ENCODE peak calls at places on chromosomes 2 and 18, in ten cellular contexts. X is heart left ventricle, B is ascending aorta, I is fibroblast of lung, Q is SK-N-SH, N is cardiac muscle cell, M is tibial artery, Y is left lung, Z is Panc1, H is adrenal gland. G is an unnamed sample.

GRCh38 chr2:61620244-61621159 is 82.3 kb upstream of the XPO1 start:
- DNase-seq in Z (peak; percentile 50), B (no peak), M (no peak), H (peak; percentile 18), I (peak; percentile 93), N (peak; percentile 74), X (no peak), Y (no peak), Q (no peak), G (no peak)

GRCh38 chr2:72925328-72925943 is 8.1 kb downstream of the EMX1 start:
- DNase-seq in Z (no peak), B (no peak), Q (peak; percentile 51), Y (no peak), X (no peak), I (no peak), M (no peak), N (no peak), H (peak; percentile 4), G (no peak)

GRCh38 chr2:128076461-128077106 is 14.4 kb upstream of the UGGT1 start:
- DNase-seq in M (no peak), H (no peak), Y (no peak), B (no peak), N (no peak), Z (no peak), X (no peak), I (no peak), Q (no peak), G (no peak)

GRCh38 chr18:10023853-10024638 is 110.2 kb downstream of the VAPA start:
- DNase-seq in Q (no peak), X (no peak), Z (no peak), H (no peak), N (no peak), M (no peak), I (no peak), Y (peak; percentile 62), B (no peak), G (no peak)

GRCh38 chr18:2104620-2105462 is 466.5 kb downstream of the METTL4 start:
- DNase-seq in N (peak; percentile 73), I (peak; percentile 20), M (no peak), X (peak; percentile 30), B (no peak), Q (peak; percentile 62), Z (peak; percentile 27), H (peak; percentile 23), Y (peak; percentile 44), G (no peak)

GRCh38 chr2:162007447-162008040 is 66.5 kb downstream of the DPP4 start:
- DNase-seq in M (no peak), Y (no peak), X (no peak), Z (no peak), Q (no peak), I (no peak), H (no peak), N (peak; percentile 45), B (no peak), G (no peak)

GRCh38 chr2:85470850-85471800 is 52.6 kb downstream of the SH2D6 start:
- DNase-seq in H (no peak), B (no peak), M (no peak), Z (no peak), X (no peak), Q (peak; percentile 42), Y (no peak), I (no peak), N (no peak), G (no peak)

GRCh38 chr18:7760967-7761946 is 194.1 kb downstream of the PTPRM start:
- DNase-seq in M (no peak), Z (no peak), B (no peak), H (no peak), X (no peak), Q (no peak), N (peak; percentile 81), I (peak; percentile 86), Y (no peak), G (no peak)

GRCh38 chr18:45957100-45957499 is 10.0 kb downstream of the EPG5 start:
- DNase-seq in M (no peak), B (no peak), Y (no peak), H (no peak), X (no peak), Z (no peak), Q (no peak), I (peak; percentile 83), N (peak; percentile 45), G (no peak)

GRCh38 chr2:26464390-26465265 is 13.3 kb downstream of the OTOF start:
- DNase-seq in B (no peak), N (no peak), I (no peak), Q (peak; percentile 26), Y (peak; percentile 16), H (peak; percentile 15), M (no peak), X (peak; percentile 17), Z (no peak), G (no peak)

GRCh38 chr2:240579771-240580614 is 6.5 kb upstream of the CAPN10 start:
- DNase-seq in Y (peak; percentile 80), M (peak; percentile 64), Z (no peak), B (peak; percentile 86), H (peak; percentile 93), N (peak; percentile 94), I (peak; percentile 84), X (peak; percentile 77), Q (no peak), G (no peak)

GRCh38 chr2:98519851-98520250 is 75.2 kb downstream of the INPP4A start:
- DNase-seq in Y (no peak), X (no peak), Z (no peak), B (no peak), M (no peak), I (no peak), N (no peak), H (no peak), Q (no peak), G (no peak)

GRCh38 chr2:98519156-98519555 is 74.5 kb downstream of the INPP4A start:
- DNase-seq in H (peak; percentile 50), N (no peak), Q (no peak), Z (no peak), B (no peak), M (no peak), Y (no peak), X (no peak), I (peak; percentile 52), G (no peak)

GRCh38 chr2:98517636-98518035 is 73.0 kb downstream of the INPP4A start:
- DNase-seq in B (no peak), N (no peak), Y (no peak), M (no peak), Z (no peak), Q (no peak), I (no peak), H (no peak), X (no peak), G (no peak)

GRCh38 chr2:98515571-98515927 is 70.9 kb downstream of the INPP4A start:
- DNase-seq in Y (no peak), I (no peak), N (no peak), B (no peak), H (no peak), X (no peak), Z (no peak), Q (no peak), M (no peak), G (no peak)

DNA sequence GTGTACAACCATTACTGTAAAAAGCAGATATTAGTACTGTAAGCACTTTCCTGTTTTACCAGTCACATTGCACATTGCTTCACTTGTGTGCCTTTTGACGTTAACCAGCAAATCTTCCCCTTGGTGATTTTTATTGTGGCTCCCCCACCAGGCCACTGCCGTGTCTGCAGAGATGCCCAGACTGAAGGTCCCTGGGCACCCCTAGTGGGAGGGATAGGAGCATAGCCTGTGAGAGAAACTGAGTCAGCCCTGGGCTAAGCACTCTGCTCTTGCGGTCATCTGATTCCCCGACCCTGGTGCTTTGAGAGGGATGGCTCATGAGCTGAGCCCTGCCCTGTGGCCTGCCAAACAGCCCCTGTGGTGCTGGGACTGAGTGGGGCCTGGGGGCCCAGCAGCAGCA is 73.4 kb downstream of the INPP4A start:
- DNase-seq in Q (peak; percentile 56), Z (no peak), Y (no peak), H (no peak), I (no peak), X (no peak), N (peak; percentile 45), B (no peak), M (no peak), G (no peak)
- TF ChIP-seq CTCF in Q (peak; percentile 40), Z (no peak), Y (peak; percentile 24), H (peak; percentile 46), I (peak; percentile 39), X (peak; percentile 55), N (peak; percentile 48), B (peak; percentile 39), M (no peak), G (no peak)

DNA sequence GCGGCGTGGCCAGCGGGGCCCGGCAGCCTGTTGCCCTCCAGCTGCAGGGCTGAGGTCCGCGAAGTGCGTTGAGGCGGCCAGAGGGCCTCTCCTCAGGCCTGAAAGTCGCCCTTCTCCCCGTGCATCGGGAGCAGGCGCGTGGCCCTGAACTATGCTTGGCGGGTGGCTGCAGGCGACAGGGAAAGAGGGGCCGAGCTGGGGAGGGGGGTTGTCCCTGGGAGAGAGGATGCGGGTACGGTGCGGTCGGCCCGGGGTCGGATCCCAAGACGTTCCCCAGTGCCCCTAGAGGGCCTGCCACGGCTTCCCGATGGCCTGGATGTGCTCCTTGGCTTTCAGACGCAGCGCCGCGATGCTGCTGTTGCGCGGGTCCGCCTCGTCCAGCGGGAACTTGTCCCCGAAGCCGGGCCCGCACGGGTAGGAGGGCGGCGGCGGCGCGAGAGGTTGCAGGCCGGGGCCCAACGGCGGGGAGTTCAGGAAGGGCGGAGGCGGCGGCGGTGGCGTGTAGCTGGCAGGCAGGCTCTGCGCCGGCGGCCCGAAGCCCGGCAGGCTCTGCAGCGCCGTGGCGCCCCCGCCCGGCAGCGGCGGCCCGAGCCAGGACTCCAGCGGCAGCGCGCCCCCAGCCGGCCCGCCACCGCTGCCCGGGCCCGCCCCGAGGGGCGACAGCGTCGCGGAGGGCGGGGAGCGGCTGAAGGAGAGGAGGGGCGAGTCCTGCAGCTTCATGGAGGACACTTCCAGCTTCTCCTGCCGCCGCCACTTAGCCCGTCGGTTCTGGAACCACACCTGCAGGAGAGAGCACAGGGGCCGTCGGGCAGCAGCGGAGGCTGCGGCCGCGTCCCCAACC is 4.3 kb downstream of the RAX start:
- DNase-seq in B (no peak), Q (peak; percentile 93), M (no peak), X (no peak), Z (no peak), H (no peak), I (no peak), N (peak; percentile 36), Y (no peak), G (no peak)
- H3K27me3 ChIP-seq in B (peaks cover 17% of the 10 kb centered on the region), Q (peaks cover 98% of the 10 kb centered on the region), M (peaks cover 4% of the 10 kb centered on the region), X (peaks cover 98% of the 10 kb centered on the region), Z (peaks cover 17% of the 10 kb centered on the region), H (peaks cover 98% of the 10 kb centered on the region), I (peaks cover 94% of the 10 kb centered on the region), N (peaks cover 100% of the 10 kb centered on the region), Y (peaks cover 99% of the 10 kb centered on the region), G (peaks cover 99% of the 10 kb centered on the region)

GRCh38 chr18:11494093-11494492 is 115.3 kb upstream of the SLC35G4 start:
- DNase-seq in X (no peak), H (no peak), B (no peak), M (no peak), N (no peak), Q (no peak), I (peak; percentile 69), Z (no peak), Y (no peak), G (no peak)
- H3K4me1 ChIP-seq in X (no peaks in the 10 kb centered on the region), H (peaks cover 2% of the 10 kb centered on the region), B (no peaks in the 10 kb centered on the region), M (no peaks in the 10 kb centered on the region), N (no peaks in the 10 kb centered on the region), Q (no peaks in the 10 kb centered on the region), I (peaks cover 4% of the 10 kb centered on the region), Z (no peaks in the 10 kb centered on the region), Y (no peaks in the 10 kb centered on the region), G (peaks cover 16% of the 10 kb centered on the region)

DNA sequence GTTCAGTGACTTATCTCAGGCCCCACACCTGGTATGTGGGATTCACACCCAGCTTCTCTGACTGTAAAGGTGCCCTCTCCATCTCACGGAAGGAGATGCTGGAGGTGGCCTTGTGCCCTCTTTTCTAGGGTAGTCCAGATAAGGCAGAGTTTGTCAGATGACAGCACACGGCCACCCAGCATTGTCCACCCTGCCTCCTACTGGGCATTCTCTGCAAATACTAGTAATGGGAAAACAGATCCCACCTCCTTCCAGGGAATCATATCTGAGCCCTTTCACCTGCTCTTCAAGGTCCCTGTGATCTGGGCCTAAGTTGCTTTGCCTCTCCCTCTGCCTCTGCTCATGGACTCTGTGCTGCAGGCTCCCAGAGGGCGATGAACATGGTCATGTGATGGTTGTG is 214.7 kb downstream of the CLIP4 start:
- DNase-seq in M (no peak), N (no peak), X (no peak), Z (no peak), Q (no peak), Y (no peak), I (no peak), B (no peak), H (no peak), G (no peak)
- TF ChIP-seq CTCF in M (no peak), N (peak; percentile 20), X (no peak), Z (peak; percentile 32), Q (peak; percentile 39), Y (no peak), I (peak; percentile 6), B (no peak), H (peak; percentile 16), G (no peak)